ENCODE peak calls at places on chromosomes 11 and 22, in eight cellular contexts. C is CD4-positive, alpha-beta memory T cell; G is upper lobe of right lung; O is GM23248; W is pancreas; U is neuronal stem cell; V is hepatocyte; B is fibroblast of lung. T is an unnamed sample.
A peak's percentile ranks its signal among the peaks of the same experiment; 100 is the strongest.

GRCh38 chr11:75268626-75269366 is 28.2 kb downstream of the TPBGL start:
- DNase-seq in C (no peak), G (peak; percentile 59), O (no peak), W (no peak), U (no peak), V (no peak), B (no peak), T (no peak)

GRCh38 chr11:128235958-128236357 is 351.4 kb downstream of the ETS1 start:
- DNase-seq in C (no peak), G (no peak), O (no peak), W (peak; percentile 23), U (no peak), V (peak; percentile 31), B (no peak), T (no peak)

GRCh38 chr11:119339581-119340334 is 925 bp downstream of the C1QTNF5 start:
- DNase-seq in C (no peak), G (peak; percentile 89), O (peak; percentile 82), W (peak; percentile 67), U (peak; percentile 82), V (peak; percentile 87), B (peak; percentile 42), T (peak; percentile 91)

GRCh38 chr11:109996060-109996459 is 97.1 kb upstream of the ZC3H12C start:
- DNase-seq in C (no peak), G (no peak), O (no peak), W (no peak), U (no peak), V (no peak), B (no peak), T (no peak)

GRCh38 chr11:65308281-65308891 is 6.3 kb upstream of the CDC42EP2 start:
- DNase-seq in C (no peak), G (peak; percentile 73), O (no peak), W (no peak), U (no peak), V (no peak), B (no peak), T (no peak)

GRCh38 chr11:121249039-121249663 is 43.4 kb upstream of the SC5D start:
- DNase-seq in C (peak; percentile 43), G (no peak), O (peak; percentile 67), W (no peak), U (peak; percentile 29), V (peak; percentile 34), B (peak; percentile 84), T (peak; percentile 80)

GRCh38 chr11:33525789-33526188 is 174.8 kb downstream of the C11orf91 start:
- DNase-seq in C (no peak), G (no peak), O (no peak), W (no peak), U (no peak), V (no peak), B (no peak), T (no peak)

GRCh38 chr11:33437529-33437928 is 180.3 kb downstream of the HIPK3 start:
- DNase-seq in C (no peak), G (no peak), O (no peak), W (no peak), U (no peak), V (peak; percentile 22), B (no peak), T (no peak)

GRCh38 chr11:95456704-95457491 is 225.9 kb upstream of the SESN3 start:
- DNase-seq in C (no peak), G (no peak), O (no peak), W (no peak), U (no peak), V (no peak), B (peak; percentile 74), T (no peak)

GRCh38 chr22:22684605-22685561 is 40.5 kb downstream of the GGTLC2 start:
- DNase-seq in C (no peak), G (no peak), O (peak; percentile 87), W (peak; percentile 43), U (no peak), V (peak; percentile 69), B (peak; percentile 47), T (peak; percentile 82)

GRCh38 chr11:20672575-20672974 is 3.2 kb downstream of the NELL1 start:
- DNase-seq in C (no peak), G (no peak), O (no peak), W (no peak), U (no peak), V (no peak), B (no peak), T (peak; percentile 4)

GRCh38 chr11:77821349-77821851 is 456 bp downstream of the AAMDC start:
- DNase-seq in C (peak; percentile 14), G (peak; percentile 68), O (peak; percentile 65), W (no peak), U (no peak), V (peak; percentile 36), B (peak; percentile 46), T (peak; percentile 70)

GRCh38 chr22:46047226-46047625 is 70.3 kb upstream of the WNT7B start:
- DNase-seq in C (no peak), G (peak; percentile 48), O (no peak), W (no peak), U (no peak), V (no peak), B (no peak), T (no peak)

GRCh38 chr22:46748948-46749681 is 11.1 kb upstream of the CERK start:
- DNase-seq in C (peak; percentile 75), G (peak; percentile 67), O (peak; percentile 73), W (no peak), U (no peak), V (no peak), B (peak; percentile 45), T (no peak)

GRCh38 chr11:11407065-11407737 is 54.2 kb upstream of the CSNK2A3 start:
- DNase-seq in C (no peak), G (no peak), O (no peak), W (no peak), U (no peak), V (no peak), B (no peak), T (no peak)

GRCh38 chr11:11409224-11409623 is 56.2 kb upstream of the CSNK2A3 start:
- DNase-seq in C (no peak), G (no peak), O (no peak), W (no peak), U (no peak), V (no peak), B (no peak), T (no peak)

GRCh38 chr11:11408436-11409221 is 55.6 kb upstream of the CSNK2A3 start:
- DNase-seq in C (no peak), G (no peak), O (peak; percentile 88), W (no peak), U (no peak), V (no peak), B (peak; percentile 34), T (peak; percentile 19)

GRCh38 chr11:11407738-11408084 is 54.7 kb upstream of the CSNK2A3 start:
- DNase-seq in C (no peak), G (no peak), O (no peak), W (no peak), U (no peak), V (no peak), B (no peak), T (no peak)

DNA sequence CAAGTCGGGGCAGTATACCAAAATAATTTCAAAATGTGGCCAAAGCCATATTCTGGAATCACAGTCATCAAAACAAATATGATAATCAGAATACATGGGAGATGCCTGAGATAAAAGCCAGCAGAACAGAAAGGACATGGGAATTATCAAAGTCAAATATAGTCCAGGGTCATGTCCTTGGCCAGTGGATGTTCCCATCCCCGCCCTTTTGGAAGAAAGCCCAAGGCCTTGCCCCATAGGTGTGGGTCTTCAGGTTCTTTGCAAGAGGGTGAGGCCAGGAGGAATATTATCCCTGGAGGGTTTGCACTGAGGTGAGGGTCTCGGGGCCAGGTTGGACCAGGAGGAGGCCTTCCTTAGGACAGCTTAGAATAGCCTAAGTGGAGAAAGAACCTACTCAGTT is 53.6 kb upstream of the CSNK2A3 start:
- DNase-seq in C (no peak), G (no peak), O (no peak), W (no peak), U (no peak), V (no peak), B (no peak), T (no peak)
- H3K4me3 ChIP-seq in C (no peak overlapping the region), G (no peak overlapping the region), O (no peak overlapping the region), W (no peak overlapping the region), U (no peak overlapping the region), V (no peak overlapping the region), B (no peak overlapping the region), T (no peak overlapping the region)

DNA sequence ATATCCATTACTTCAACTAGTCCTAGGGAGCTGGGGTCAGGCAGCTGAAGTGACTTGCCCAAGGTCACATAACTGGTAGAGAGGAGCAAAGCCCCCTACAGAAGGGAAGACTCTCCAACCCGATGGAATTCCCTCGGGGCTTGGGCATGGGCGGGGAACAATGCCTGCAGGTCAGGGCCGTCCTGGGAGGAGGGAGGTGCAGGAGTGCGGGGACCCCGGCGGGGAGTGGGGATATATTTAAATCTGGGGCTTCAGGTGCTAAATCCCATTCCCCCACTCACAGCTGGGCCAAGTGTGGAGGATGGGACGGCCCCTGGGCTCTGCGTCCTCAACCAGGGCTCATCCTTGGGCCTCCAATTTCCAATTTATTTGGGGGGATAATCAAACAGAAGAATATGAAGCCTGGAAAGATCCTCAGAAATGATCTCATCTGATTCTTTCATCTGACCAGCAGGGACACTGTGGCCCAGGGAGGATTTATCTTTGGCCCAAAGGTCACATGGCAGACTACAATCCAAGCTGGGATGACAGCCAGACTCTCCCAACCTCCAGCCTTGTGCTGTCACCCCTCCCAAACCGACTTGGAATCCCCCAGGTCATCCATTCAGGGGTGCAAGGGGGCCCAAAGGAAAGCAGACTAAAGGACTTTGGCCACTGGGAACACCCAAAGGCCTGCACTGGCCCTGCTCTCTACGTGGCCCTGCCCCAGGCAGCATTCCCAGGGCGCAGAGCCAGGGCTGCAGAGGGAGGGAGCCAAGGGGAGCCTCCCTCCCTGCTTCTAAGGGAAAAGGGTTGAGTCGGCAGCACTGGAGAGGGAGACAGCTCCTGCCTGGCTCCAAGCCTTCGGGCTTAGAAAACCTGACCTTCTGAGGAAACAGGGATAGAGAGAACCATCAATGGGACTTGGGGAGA is 8.7 kb upstream of the C1QTNF6 start:
- DNase-seq in C (no peak), G (peak; percentile 89), O (peak; percentile 94), W (peak; percentile 87), U (no peak), V (peak; percentile 80), B (peak; percentile 84), T (peak; percentile 91)
- H3K4me1 ChIP-seq in C (peaks cover 55% of the 10 kb centered on the region), G (peaks cover 32% of the 10 kb centered on the region), O (peaks cover 29% of the 10 kb centered on the region), W (peaks cover 23% of the 10 kb centered on the region), U (peaks cover 16% of the 10 kb centered on the region), V (peaks cover 38% of the 10 kb centered on the region), B (peaks cover 23% of the 10 kb centered on the region), T (peaks cover 34% of the 10 kb centered on the region)

GRCh38 chr11:80349986-80350385 is 909.2 kb upstream of the TENM4 start:
- DNase-seq in C (no peak), G (no peak), O (no peak), W (no peak), U (no peak), V (peak; percentile 20), B (no peak), T (no peak)
- H3K4me3 ChIP-seq in C (no peak overlapping the region), G (no peak overlapping the region), O (no peak overlapping the region), W (no peak overlapping the region), U (no peak overlapping the region), V (no peak overlapping the region), B (no peak overlapping the region), T (no peak overlapping the region)

DNA sequence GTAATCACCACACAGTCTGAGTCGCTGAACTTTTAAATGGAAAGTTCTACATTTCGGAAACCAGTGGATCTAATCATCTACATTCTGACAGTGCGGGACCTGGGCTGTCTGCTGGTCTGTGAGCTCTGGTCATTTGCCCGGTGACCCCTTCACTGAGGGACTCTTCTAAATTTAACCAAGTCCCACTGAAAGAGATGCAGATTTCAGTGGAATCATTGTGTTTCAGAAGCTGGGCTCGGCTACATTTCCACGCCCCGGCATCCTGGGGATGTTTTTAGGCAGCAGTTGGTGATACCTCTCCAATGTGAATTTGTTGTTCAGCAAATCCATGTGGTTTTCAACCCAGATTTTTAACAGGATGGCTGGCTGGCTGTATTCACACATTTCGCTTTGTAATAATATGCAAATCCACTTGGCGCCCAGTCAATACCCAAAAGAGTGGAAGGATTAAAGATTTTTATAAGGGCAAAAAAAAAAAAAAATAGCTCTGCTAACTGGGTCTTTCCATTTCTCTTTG is 145.5 kb upstream of the RASSF10 start:
- DNase-seq in C (no peak), G (no peak), O (no peak), W (no peak), U (no peak), V (no peak), B (no peak), T (no peak)
- H3K4me1 ChIP-seq in C (no peaks in the 10 kb centered on the region), G (no peaks in the 10 kb centered on the region), O (peaks cover 26% of the 10 kb centered on the region), W (peaks cover 8% of the 10 kb centered on the region), U (peaks cover 33% of the 10 kb centered on the region), V (peaks cover 36% of the 10 kb centered on the region), B (peaks cover 17% of the 10 kb centered on the region), T (peaks cover 23% of the 10 kb centered on the region)

T was measured in adipocyte.